ENCODE peak calls at places on chromosomes 13 and 19, in nine cellular contexts. O, T, P, M, E, B, U, R and A are unnamed samples.

GRCh38 chr13:36102721-36103120 is 28.5 kb downstream of the DCLK1 start:
- DNase-seq in O (no peak), T (no peak), P (no peak), M (no peak), E (no peak), B (no peak), U (no peak), R (no peak), A (no peak)

GRCh38 chr13:25170554-25171107 is 1.5 kb downstream of the AMER2 start:
- DNase-seq in O (no peak), T (no peak), P (no peak), M (no peak), E (no peak), B (peak), U (no peak), R (no peak), A (no peak)

GRCh38 chr19:55344444-55344843 is 4.8 kb downstream of the KMT5C start:
- DNase-seq in O (no peak), T (no peak), P (no peak), M (no peak), E (no peak), B (no peak), U (no peak), R (no peak), A (no peak)

GRCh38 chr19:8137425-8137824 is 12.0 kb downstream of the FBN3 start:
- DNase-seq in O (no peak), T (no peak), P (no peak), M (no peak), E (no peak), B (no peak), U (no peak), R (no peak), A (no peak)

GRCh38 chr19:47660435-47660832 is 51.5 kb downstream of the BICRA start:
- DNase-seq in O (no peak), T (no peak), P (no peak), M (peak), E (no peak), B (no peak), U (peak), R (peak), A (no peak)

GRCh38 chr19:58009666-58010301 is 7.2 kb upstream of the ZNF606 start:
- DNase-seq in O (peak), T (peak), P (no peak), M (peak), E (peak), B (peak), U (peak), R (peak), A (peak)

GRCh38 chr19:21508198-21508597 is 2.8 kb downstream of the ZNF429 start:
- DNase-seq in O (no peak), T (no peak), P (no peak), M (no peak), E (no peak), B (no peak), U (no peak), R (no peak), A (no peak)

GRCh38 chr19:15201374-15202023 is 704 bp upstream of the NOTCH3 start:
- DNase-seq in O (no peak), T (no peak), P (no peak), M (no peak), E (no peak), B (no peak), U (no peak), R (no peak), A (no peak)

GRCh38 chr13:87712012-87712411 is 40.8 kb downstream of the SLITRK5 start:
- DNase-seq in O (no peak), T (no peak), P (no peak), M (no peak), E (no peak), B (peak), U (no peak), R (no peak), A (no peak)

DNA sequence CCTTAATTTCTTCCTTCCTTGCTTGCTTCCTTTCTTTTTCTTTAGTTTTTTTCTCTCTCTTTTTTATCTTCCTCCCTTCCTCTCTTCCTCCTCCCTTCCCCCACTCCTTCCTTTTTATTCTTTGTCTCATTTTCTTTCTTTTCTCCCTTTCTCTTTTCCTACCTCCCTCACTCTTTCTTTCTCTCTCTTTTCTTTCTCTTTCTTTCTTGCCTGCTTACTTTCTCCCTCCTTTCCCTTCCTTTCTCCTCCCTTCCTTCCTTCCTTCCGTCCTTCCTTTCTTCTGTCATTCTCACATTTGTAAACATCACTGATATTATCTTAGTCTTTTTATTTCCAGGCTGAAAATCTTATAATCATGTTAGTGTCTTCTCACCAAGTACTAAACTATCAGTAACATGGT is 38.8 kb downstream of the SLITRK5 start:
- DNase-seq in O (no peak), T (no peak), P (no peak), M (no peak), E (no peak), B (no peak), U (no peak), R (no peak), A (no peak)
- TF ChIP-seq CTCF in O (no peak), T (no peak), P (no peak), M (no peak), E (no peak), B (no peak), U (no peak), R (no peak), A (no peak)

DNA sequence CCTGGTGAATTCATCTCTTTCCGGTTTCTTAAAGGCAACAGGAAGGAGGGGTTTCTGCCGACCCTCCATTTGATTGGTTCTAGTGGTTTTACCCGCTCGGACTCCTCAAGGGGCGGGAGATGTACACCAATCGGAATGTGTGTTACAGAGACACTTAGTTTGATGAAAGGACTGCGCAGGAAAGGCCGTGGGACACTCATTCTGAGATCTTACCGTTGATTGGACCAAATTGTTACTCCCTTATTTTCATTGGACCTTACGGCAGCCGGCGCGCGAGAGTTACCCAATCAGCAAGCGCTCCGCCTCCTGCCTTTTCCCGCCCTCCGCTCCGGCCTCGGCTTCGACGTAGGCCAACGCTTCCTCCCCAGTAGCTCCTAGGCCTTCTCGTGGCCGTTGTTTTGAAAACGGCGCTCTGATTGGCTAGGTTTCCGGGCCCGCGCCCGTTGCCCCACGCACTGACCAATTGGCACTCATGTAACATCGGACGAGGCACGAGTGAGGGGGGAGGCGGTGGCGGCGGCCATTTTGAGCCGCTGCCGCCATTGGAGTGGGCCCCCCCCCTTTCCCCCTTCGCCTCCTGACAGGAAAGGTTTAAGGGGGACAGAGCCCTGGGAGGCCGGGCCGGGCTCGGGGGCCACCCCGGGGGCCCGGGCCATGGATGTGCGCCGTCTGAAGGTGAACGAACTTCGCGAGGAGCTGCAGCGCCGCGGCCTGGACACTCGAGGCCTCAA is at the start of gene HNRNPUL1:
- DNase-seq in O (peak), T (peak), P (peak), M (peak), E (peak), B (peak), U (peak), R (peak), A (peak)
- TF ChIP-seq CTCF in O (no peak), T (no peak), P (no peak), M (peak), E (no peak), B (peak), U (no peak), R (no peak), A (peak)

DNA sequence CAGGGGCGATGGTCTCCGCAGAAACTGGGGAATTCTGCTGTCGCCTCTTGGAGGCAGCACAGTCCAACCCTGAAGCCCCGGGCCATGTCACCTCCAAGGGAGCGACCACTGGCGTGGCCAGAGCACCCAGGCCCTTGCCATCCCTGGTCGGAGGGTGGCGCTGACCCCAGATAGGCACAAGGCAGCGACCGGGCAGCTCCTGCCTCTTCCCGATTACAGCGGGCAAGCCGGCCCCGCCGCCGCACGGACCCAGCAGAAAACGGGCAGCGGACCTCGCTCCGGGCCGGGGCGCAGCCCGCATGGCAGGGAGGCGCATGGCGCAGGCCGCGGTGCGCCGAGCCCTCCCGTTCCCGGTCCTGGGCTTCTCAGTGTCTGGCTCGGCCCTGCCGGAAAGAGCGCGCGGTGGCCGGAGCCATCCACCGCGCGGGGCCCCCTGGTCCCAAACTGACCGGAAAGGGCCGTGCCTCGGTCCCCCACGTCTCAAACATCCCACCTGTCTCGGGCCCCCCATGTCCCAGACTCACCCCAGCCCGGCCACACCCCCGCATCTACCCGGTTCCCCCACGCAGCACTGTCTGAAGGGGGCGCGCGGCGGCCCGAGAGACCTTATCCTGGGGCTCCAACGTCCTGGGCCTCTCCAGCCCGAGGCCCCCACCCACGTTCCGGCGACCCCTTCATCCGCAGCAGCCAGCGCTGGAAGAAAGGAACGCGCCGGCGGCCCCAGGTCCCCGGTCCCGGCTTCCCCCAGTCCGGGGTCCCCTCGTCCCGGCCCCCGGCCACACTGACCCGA is 725 bp downstream of the CERS1 start:
- DNase-seq in O (no peak), T (no peak), P (no peak), M (peak), E (no peak), B (peak), U (peak), R (no peak), A (no peak)
- TF ChIP-seq CTCF in O (peak), T (no peak), P (peak), M (peak), E (peak), B (peak), U (peak), R (no peak), A (peak)

GRCh38 chr19:39140195-39140516 is 14.6 kb downstream of the PAK4 start:
- DNase-seq in O (no peak), T (no peak), P (no peak), M (no peak), E (no peak), B (no peak), U (no peak), R (no peak), A (no peak)
- TF ChIP-seq CTCF in O (no peak), T (no peak), P (no peak), M (no peak), E (no peak), B (no peak), U (no peak), R (no peak), A (no peak)

GRCh38 chr19:16327501-16327900 is 2.9 kb downstream of the KLF2 start:
- DNase-seq in O (no peak), T (no peak), P (no peak), M (no peak), E (no peak), B (no peak), U (no peak), R (no peak), A (no peak)

GRCh38 chr19:16330368-16330801 is 5.8 kb downstream of the KLF2 start:
- DNase-seq in O (no peak), T (peak), P (peak), M (peak), E (peak), B (no peak), U (peak), R (peak), A (peak)

GRCh38 chr19:16327131-16327450 is 2.5 kb downstream of the KLF2 start:
- DNase-seq in O (no peak), T (no peak), P (no peak), M (no peak), E (no peak), B (no peak), U (no peak), R (no peak), A (no peak)

GRCh38 chr19:16327911-16328823 is 3.5 kb downstream of the KLF2 start:
- DNase-seq in O (no peak), T (peak), P (no peak), M (peak), E (peak), B (no peak), U (peak), R (peak), A (no peak)

GRCh38 chr19:16328824-16329482 is 4.3 kb downstream of the KLF2 start:
- DNase-seq in O (no peak), T (no peak), P (no peak), M (no peak), E (no peak), B (no peak), U (no peak), R (no peak), A (no peak)
- TF ChIP-seq CTCF in O (no peak), T (no peak), P (no peak), M (peak), E (peak), B (peak), U (no peak), R (no peak), A (no peak)

GRCh38 chr19:11457831-11458230 is 22.4 kb downstream of the PRKCSH start:
- DNase-seq in O (no peak), T (no peak), P (no peak), M (no peak), E (no peak), B (no peak), U (no peak), R (no peak), A (no peak)

GRCh38 chr19:11457115-11457514 is 21.7 kb downstream of the PRKCSH start:
- DNase-seq in O (no peak), T (no peak), P (no peak), M (no peak), E (no peak), B (no peak), U (no peak), R (no peak), A (peak)

GRCh38 chr19:11461453-11461852 is 19.4 kb downstream of the ELAVL3 start:
- DNase-seq in O (no peak), T (no peak), P (no peak), M (no peak), E (no peak), B (no peak), U (no peak), R (no peak), A (no peak)

GRCh38 chr19:11458236-11458900 is 22.5 kb downstream of the ELAVL3 start:
- DNase-seq in O (no peak), T (no peak), P (no peak), M (no peak), E (no peak), B (no peak), U (no peak), R (no peak), A (no peak)

DNA sequence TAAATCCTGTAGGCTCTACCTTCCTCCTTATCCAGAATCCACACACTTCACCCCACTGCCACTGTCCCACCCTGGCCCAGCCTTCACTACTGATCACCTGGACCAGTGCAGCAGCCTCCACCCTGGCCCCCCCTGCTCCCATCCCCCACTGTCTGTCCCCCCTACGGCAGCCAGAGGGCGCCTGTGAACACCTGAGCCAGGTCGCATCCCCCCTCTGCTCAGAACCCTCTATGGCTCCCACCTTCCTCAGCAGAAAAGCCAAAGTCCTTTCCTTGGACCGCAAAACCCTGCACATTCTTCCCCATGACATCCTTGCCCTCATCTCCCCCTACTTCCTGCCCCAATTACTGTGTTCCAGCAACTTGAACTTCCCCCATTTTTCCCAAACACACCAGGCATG is 20.6 kb downstream of the ELAVL3 start:
- DNase-seq in O (no peak), T (no peak), P (no peak), M (no peak), E (no peak), B (no peak), U (no peak), R (no peak), A (no peak)
- TF ChIP-seq CTCF in O (peak), T (no peak), P (no peak), M (no peak), E (peak), B (peak), U (peak), R (no peak), A (peak)

DNA sequence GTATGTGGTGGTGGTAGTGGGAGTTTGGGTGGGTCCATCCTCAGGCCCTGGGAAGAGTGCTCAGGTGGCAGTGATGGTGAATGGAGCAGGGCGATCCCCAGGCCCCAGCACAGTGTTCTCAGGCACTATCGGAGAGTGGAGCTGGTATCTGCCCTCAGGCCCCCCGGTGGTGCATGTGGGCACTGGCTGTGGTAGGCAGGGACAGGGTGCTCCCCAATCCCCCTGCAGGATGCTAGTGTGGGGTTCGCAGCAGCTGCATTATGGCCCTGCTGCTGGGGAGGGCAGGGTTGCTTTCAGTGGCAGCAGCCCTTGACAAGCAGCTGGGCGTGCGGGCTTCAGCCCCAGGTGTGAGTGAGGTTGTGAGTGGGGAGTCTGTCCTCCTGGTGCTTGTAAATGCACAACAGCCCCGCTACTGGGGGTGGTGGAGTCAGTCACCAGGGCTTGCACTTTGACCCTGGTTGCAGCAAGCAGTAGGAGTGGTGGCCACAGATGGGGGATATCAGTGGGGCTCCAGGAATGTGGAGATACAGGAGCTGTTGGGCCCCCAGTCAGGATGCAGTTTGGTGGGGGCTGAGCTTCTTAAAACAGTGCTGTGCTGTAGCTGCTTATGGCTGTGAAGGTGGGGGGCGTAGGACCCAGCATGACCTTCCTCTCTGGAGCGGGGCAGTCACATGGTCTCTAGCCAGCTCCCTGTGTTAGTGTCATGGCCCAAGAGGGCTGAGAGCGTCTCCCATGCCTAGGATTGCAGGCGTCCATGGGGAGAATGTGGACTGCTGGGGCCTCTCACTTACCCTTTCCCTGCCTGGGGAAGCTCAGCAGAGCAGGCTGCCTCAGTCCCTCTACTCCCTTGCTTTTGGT is 38.7 kb upstream of the ARHGEF7 start:
- DNase-seq in O (no peak), T (no peak), P (no peak), M (no peak), E (no peak), B (peak), U (no peak), R (no peak), A (no peak)
- TF ChIP-seq CTCF in O (peak), T (no peak), P (no peak), M (no peak), E (no peak), B (peak), U (no peak), R (no peak), A (peak)

GRCh38 chr19:43776285-43776684 is 4.5 kb downstream of the KCNN4 start:
- DNase-seq in O (no peak), T (no peak), P (no peak), M (no peak), E (no peak), B (no peak), U (no peak), R (no peak), A (no peak)

GRCh38 chr19:43777163-43777700 is 3.5 kb downstream of the KCNN4 start:
- DNase-seq in O (no peak), T (no peak), P (no peak), M (no peak), E (no peak), B (no peak), U (no peak), R (no peak), A (no peak)

GRCh38 chr19:43775299-43775890 is 5.4 kb downstream of the KCNN4 start:
- DNase-seq in O (no peak), T (no peak), P (no peak), M (no peak), E (no peak), B (no peak), U (no peak), R (no peak), A (no peak)

GRCh38 chr19:43773725-43774102 is 7.1 kb downstream of the KCNN4 start:
- DNase-seq in O (no peak), T (no peak), P (no peak), M (no peak), E (no peak), B (peak), U (no peak), R (no peak), A (no peak)

GRCh38 chr19:43774103-43774939 is 6.5 kb downstream of the KCNN4 start:
- DNase-seq in O (no peak), T (peak), P (no peak), M (peak), E (peak), B (peak), U (no peak), R (peak), A (peak)
- TF ChIP-seq CTCF in O (peak), T (peak), P (no peak), M (peak), E (peak), B (peak), U (no peak), R (peak), A (peak)

GRCh38 chr13:37645181-37645580 is 46.6 kb upstream of the POSTN start:
- DNase-seq in O (no peak), T (no peak), P (no peak), M (no peak), E (no peak), B (peak), U (no peak), R (no peak), A (no peak)

GRCh38 chr13:37636701-37637100 is 38.1 kb upstream of the POSTN start:
- DNase-seq in O (no peak), T (no peak), P (no peak), M (no peak), E (no peak), B (no peak), U (no peak), R (no peak), A (no peak)

GRCh38 chr13:37642201-37642600 is 43.6 kb upstream of the POSTN start:
- DNase-seq in O (no peak), T (no peak), P (no peak), M (no peak), E (no peak), B (no peak), U (no peak), R (no peak), A (no peak)

DNA sequence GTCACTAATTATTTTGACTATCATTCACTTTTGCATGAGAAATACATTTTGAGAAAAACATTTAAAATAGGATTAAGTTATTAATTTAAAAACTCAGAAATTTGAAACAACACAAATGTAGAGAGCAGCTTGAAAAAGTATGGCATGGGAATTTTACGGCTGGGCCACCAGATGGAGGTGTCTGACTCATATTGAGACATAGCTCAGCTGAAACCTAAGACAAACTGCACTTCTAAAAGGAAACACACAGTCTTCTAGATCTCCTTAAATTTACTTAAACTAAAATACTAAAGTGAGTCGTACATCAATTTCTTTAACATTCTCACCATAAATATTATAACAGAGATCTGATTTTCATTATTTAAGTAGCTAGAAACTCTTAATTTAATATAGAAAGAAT is 41.9 kb upstream of the POSTN start:
- DNase-seq in O (peak), T (no peak), P (peak), M (no peak), E (no peak), B (peak), U (peak), R (no peak), A (peak)
- TF ChIP-seq CTCF in O (peak), T (peak), P (peak), M (peak), E (peak), B (peak), U (peak), R (no peak), A (peak)